ENCODE peak calls at places on chromosomes 4 and X, in ten cellular contexts. Z is epithelial cell of prostate; B is mammary epithelial cell; X is CD4-positive, alpha-beta T cell; I is breast epithelium; O is CD4-positive, alpha-beta memory T cell; E is A549; W is Karpas-422; Q is GM23248; T is CD8-positive, alpha-beta T cell. G is an unnamed sample.

GRCh38 chrX:123626962-123627361 is 105.9 kb downstream of the THOC2 start:
- DNase-seq in Z (no peak), B (peak), X (no peak), I (no peak), O (no peak), E (no peak), W (no peak), Q (peak), T (no peak), G (no peak)

GRCh38 chr4:42673084-42673429 is 16.2 kb upstream of the ATP8A1 start:
- DNase-seq in Z (no peak), B (peak), X (no peak), I (no peak), O (no peak), E (no peak), W (no peak), Q (peak), T (peak), G (no peak)

GRCh38 chrX:150211988-150212387 is 151.1 kb upstream of the MAMLD1 start:
- DNase-seq in Z (no peak), B (peak), X (no peak), I (no peak), O (no peak), E (no peak), W (no peak), Q (peak), T (no peak), G (no peak)

GRCh38 chrX:11272863-11273262 is 20.4 kb upstream of the AMELX start:
- DNase-seq in Z (no peak), B (no peak), X (no peak), I (no peak), O (no peak), E (no peak), W (no peak), Q (no peak), T (no peak), G (no peak)

GRCh38 chr4:5566991-5567390 is 141.4 kb downstream of the EVC2 start:
- DNase-seq in Z (no peak), B (no peak), X (no peak), I (no peak), O (no peak), E (no peak), W (no peak), Q (no peak), T (no peak), G (no peak)

GRCh38 chr4:56505269-56506109 is at the start of gene ARL9:
- DNase-seq in Z (no peak), B (peak), X (peak), I (no peak), O (peak), E (no peak), W (no peak), Q (peak), T (peak), G (no peak)

GRCh38 chrX:114006664-114007063 is 577.2 kb upstream of the HTR2C start:
- DNase-seq in Z (no peak), B (no peak), X (no peak), I (no peak), O (no peak), E (no peak), W (no peak), Q (no peak), T (no peak), G (no peak)

GRCh38 chr4:52263612-52264011 is 212.5 kb downstream of the SPATA18 start:
- DNase-seq in Z (peak), B (peak), X (no peak), I (no peak), O (no peak), E (no peak), W (no peak), Q (peak), T (no peak), G (no peak)

GRCh38 chrX:9646471-9647038 is 119.1 kb downstream of the GPR143 start:
- DNase-seq in Z (no peak), B (no peak), X (no peak), I (no peak), O (no peak), E (no peak), W (no peak), Q (no peak), T (no peak), G (no peak)

GRCh38 chrX:150990910-150991309 is 7.8 kb downstream of the HMGB3 start:
- DNase-seq in Z (no peak), B (no peak), X (no peak), I (no peak), O (no peak), E (no peak), W (no peak), Q (no peak), T (no peak), G (no peak)

GRCh38 chr4:120691106-120691505 is 231.4 kb downstream of the PRDM5 start:
- DNase-seq in Z (no peak), B (no peak), X (no peak), I (no peak), O (no peak), E (no peak), W (no peak), Q (peak), T (no peak), G (no peak)

GRCh38 chr4:26127001-26127400 is 193.8 kb upstream of the RBPJ start:
- DNase-seq in Z (no peak), B (no peak), X (no peak), I (no peak), O (no peak), E (no peak), W (no peak), Q (no peak), T (no peak), G (no peak)

GRCh38 chrX:56313308-56313707 is 81.2 kb downstream of the KLF8 start:
- DNase-seq in Z (peak), B (peak), X (no peak), I (no peak), O (no peak), E (no peak), W (no peak), Q (no peak), T (no peak), G (no peak)

GRCh38 chr4:139642364-139642763 is 23.3 kb upstream of the MGST2 start:
- DNase-seq in Z (no peak), B (peak), X (no peak), I (no peak), O (no peak), E (no peak), W (no peak), Q (peak), T (no peak), G (no peak)

GRCh38 chr4:183576701-183577100 is 71.8 kb downstream of the ING2 start:
- DNase-seq in Z (no peak), B (no peak), X (no peak), I (no peak), O (no peak), E (no peak), W (no peak), Q (peak), T (no peak), G (no peak)

GRCh38 chrX:13732246-13733067 is 2.0 kb downstream of the TRAPPC2 start:
- DNase-seq in Z (no peak), B (no peak), X (no peak), I (no peak), O (no peak), E (no peak), W (peak), Q (peak), T (no peak), G (no peak)

GRCh38 chr4:126051709-126052424 is 737.1 kb downstream of the FAT4 start:
- DNase-seq in Z (no peak), B (peak), X (no peak), I (no peak), O (no peak), E (no peak), W (no peak), Q (peak), T (no peak), G (no peak)

GRCh38 chr4:1395941-1396805 is 10.1 kb downstream of the NKX1-1 start:
- DNase-seq in Z (no peak), B (no peak), X (no peak), I (no peak), O (no peak), E (no peak), W (no peak), Q (no peak), T (no peak), G (no peak)

GRCh38 chr4:38275331-38275821 is 315.2 kb downstream of the PTTG2 start:
- DNase-seq in Z (peak), B (peak), X (no peak), I (no peak), O (no peak), E (no peak), W (no peak), Q (no peak), T (no peak), G (no peak)

GRCh38 chr4:187617117-187617516 is 378.5 kb upstream of the ZFP42 start:
- DNase-seq in Z (no peak), B (no peak), X (no peak), I (no peak), O (no peak), E (no peak), W (no peak), Q (peak), T (no peak), G (no peak)

GRCh38 chr4:4673070-4673469 is 131.2 kb upstream of the STX18 start:
- DNase-seq in Z (no peak), B (no peak), X (no peak), I (no peak), O (no peak), E (peak), W (peak), Q (peak), T (no peak), G (no peak)

GRCh38 chr4:168566736-168567135 is 69.9 kb downstream of the PALLD start:
- DNase-seq in Z (no peak), B (no peak), X (no peak), I (no peak), O (no peak), E (no peak), W (no peak), Q (no peak), T (no peak), G (no peak)

GRCh38 chr4:46844325-46844917 is 64.6 kb downstream of the COX7B2 start:
- DNase-seq in Z (no peak), B (peak), X (no peak), I (no peak), O (peak), E (peak), W (peak), Q (peak), T (peak), G (no peak)

GRCh38 chrX:73855546-73855945 is 292.5 kb downstream of the CHIC1 start:
- DNase-seq in Z (no peak), B (peak), X (peak), I (peak), O (peak), E (peak), W (peak), Q (peak), T (peak), G (no peak)

GRCh38 chr4:45317276-45317675 is 590.9 kb upstream of the GNPDA2 start:
- DNase-seq in Z (no peak), B (peak), X (no peak), I (no peak), O (no peak), E (no peak), W (no peak), Q (peak), T (no peak), G (no peak)

GRCh38 chr4:167100120-167100519 is 134.2 kb downstream of the SPOCK3 start:
- DNase-seq in Z (peak), B (peak), X (no peak), I (no peak), O (no peak), E (no peak), W (no peak), Q (peak), T (no peak), G (no peak)

GRCh38 chrX:22063284-22063683 is 31.2 kb downstream of the PHEX start:
- DNase-seq in Z (no peak), B (peak), X (no peak), I (no peak), O (no peak), E (no peak), W (peak), Q (no peak), T (no peak), G (no peak)

GRCh38 chrX:69362354-69362753 is 141.8 kb upstream of the NALF2 start:
- DNase-seq in Z (no peak), B (no peak), X (no peak), I (no peak), O (no peak), E (no peak), W (no peak), Q (peak), T (no peak), G (no peak)

GRCh38 chrX:124232523-124233201 is 99.8 kb upstream of the TEX13D start:
- DNase-seq in Z (peak), B (peak), X (no peak), I (no peak), O (no peak), E (no peak), W (no peak), Q (no peak), T (no peak), G (no peak)

GRCh38 chr4:74104145-74104544 is 5.2 kb upstream of the CXCL2 start:
- DNase-seq in Z (no peak), B (no peak), X (no peak), I (no peak), O (no peak), E (no peak), W (no peak), Q (no peak), T (no peak), G (no peak)

GRCh38 chr4:94463771-94464170 is 12.0 kb downstream of the PDLIM5 start:
- DNase-seq in Z (no peak), B (peak), X (no peak), I (no peak), O (no peak), E (no peak), W (no peak), Q (peak), T (no peak), G (no peak)

GRCh38 chr4:21304061-21304541 is 603.8 kb downstream of the PACRGL start:
- DNase-seq in Z (no peak), B (no peak), X (no peak), I (no peak), O (no peak), E (no peak), W (no peak), Q (peak), T (no peak), G (no peak)

GRCh38 chrX:70998402-70999027 is 67.6 kb upstream of the SLC7A3 start:
- DNase-seq in Z (peak), B (peak), X (peak), I (peak), O (no peak), E (no peak), W (peak), Q (peak), T (peak), G (no peak)

GRCh38 chrX:2552621-2553297 is 52.0 kb upstream of the DHRSX start:
- DNase-seq in Z (no peak), B (peak), X (no peak), I (no peak), O (no peak), E (peak), W (no peak), Q (peak), T (no peak), G (no peak)

GRCh38 chr4:10144971-10145370 is 28.4 kb upstream of the WDR1 start:
- DNase-seq in Z (no peak), B (no peak), X (no peak), I (no peak), O (no peak), E (no peak), W (no peak), Q (no peak), T (no peak), G (no peak)

GRCh38 chr4:52407545-52407944 is 251.6 kb downstream of the USP46 start:
- DNase-seq in Z (no peak), B (peak), X (no peak), I (no peak), O (no peak), E (no peak), W (peak), Q (no peak), T (no peak), G (no peak)

GRCh38 chr4:52037730-52038108 is 380 bp downstream of the SGCB start:
- DNase-seq in Z (no peak), B (peak), X (no peak), I (no peak), O (no peak), E (peak), W (peak), Q (peak), T (no peak), G (no peak)

DNA sequence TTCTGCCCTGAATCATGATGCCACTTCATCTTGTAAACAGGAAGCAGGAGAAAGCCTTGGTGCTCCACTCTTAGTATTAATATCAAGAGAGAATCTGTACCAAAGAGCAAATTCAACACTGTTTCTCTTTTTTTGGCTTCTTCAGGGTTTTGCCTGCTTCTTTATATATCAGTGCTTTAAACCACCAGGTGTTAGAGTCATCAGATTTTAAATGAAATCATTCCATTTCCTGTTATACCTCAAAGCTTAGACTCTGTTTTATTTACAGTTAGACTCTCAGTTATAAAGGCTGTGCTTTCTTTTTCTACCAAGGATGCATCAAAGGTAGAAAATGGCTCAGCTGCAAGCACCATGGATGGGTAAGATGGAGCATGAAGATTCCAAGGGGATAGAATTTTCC is 350.9 kb downstream of the CAMK2D start:
- DNase-seq in Z (no peak), B (no peak), X (no peak), I (no peak), O (no peak), E (no peak), W (peak), Q (no peak), T (no peak), G (no peak)
- H3K27ac ChIP-seq in Z (no peak), B (no peak), X (no peak), I (no peak), O (no peak), E (no peak), W (no peak), Q (no peak), T (no peak), G (no peak)

DNA sequence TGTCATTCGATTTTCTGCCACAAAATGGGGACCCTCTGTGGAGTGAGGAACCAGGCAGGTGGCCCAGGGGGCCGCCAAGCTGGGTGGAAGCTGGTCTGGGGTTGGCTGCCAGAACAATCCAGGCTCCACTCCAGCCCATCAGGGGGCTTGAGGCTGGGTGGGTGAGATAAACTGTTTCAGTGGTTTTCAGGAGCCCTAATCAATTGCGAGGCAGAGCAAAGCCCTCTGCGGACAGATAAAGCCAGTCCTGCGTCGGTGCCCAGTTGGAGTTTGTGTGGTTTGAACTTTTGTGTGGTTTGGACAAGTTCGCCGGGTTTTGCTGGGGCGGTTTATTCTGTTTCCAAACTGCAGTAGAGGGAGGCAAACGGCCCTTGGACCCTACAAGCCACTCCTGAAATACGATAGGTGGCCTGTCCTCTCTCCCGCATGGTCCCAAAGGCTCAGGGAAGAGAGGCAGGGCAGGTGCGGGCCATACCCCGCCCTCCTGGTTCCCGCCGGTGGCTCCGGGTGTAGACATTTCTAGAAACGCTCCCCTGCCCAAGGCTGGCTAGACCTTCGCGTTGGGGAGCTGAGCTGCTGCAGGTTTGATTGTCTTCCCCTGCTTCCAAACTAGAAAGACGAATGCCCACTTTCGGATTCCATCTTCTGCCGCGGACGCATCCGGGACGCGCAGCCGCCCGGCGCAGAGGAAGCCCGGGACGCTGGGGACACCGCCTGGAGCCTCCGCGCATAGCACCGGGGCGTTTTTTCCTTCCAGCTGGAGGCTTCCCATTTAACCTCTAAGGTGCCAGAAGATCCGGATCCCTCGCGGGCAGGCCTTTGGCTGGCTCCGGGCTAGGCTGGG is 169.0 kb upstream of the BCOR start:
- DNase-seq in Z (no peak), B (peak), X (peak), I (peak), O (peak), E (peak), W (no peak), Q (peak), T (peak), G (no peak)
- H3K27ac ChIP-seq in Z (no peak), B (no peak), X (no peak), I (peak), O (no peak), E (peak), W (no peak), Q (no peak), T (no peak), G (peak)

GRCh38 chrX:34778961-34779360 is 121.9 kb upstream of the TMEM47 start:
- DNase-seq in Z (no peak), B (peak), X (no peak), I (no peak), O (no peak), E (no peak), W (no peak), Q (peak), T (no peak), G (no peak)
- H3K27ac ChIP-seq in Z (no peak), B (no peak), X (no peak), I (no peak), O (no peak), E (no peak), W (no peak), Q (peak), T (no peak), G (no peak)

GRCh38 chr4:17476811-17477210 is 35.1 kb downstream of the QDPR start:
- DNase-seq in Z (no peak), B (no peak), X (no peak), I (no peak), O (no peak), E (no peak), W (no peak), Q (no peak), T (no peak), G (no peak)
- H3K27ac ChIP-seq in Z (no peak), B (no peak), X (no peak), I (no peak), O (no peak), E (no peak), W (no peak), Q (no peak), T (no peak), G (no peak)

DNA sequence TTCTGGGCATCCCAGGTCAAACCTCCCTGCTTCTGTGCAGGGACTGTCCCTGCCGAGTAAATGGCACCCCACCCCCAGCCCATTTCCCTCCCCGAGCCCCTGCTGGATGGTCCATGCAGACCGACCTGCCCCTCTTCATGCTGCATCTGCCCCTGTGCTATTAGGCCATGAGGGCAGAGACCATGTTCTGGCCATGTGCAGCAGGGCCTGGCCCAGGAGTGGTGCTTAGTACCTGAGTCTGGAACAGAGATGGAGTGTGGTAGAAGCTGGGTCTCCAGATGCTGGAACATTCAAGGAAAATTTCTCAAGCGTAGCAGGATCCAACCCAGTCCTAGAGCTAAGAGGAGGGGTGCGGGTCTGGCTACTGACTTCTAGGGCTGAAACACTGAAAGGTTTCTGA is 15.3 kb upstream of the UBA1 start:
- DNase-seq in Z (no peak), B (no peak), X (no peak), I (no peak), O (no peak), E (no peak), W (no peak), Q (no peak), T (no peak), G (no peak)
- H3K27ac ChIP-seq in Z (peak), B (peak), X (no peak), I (peak), O (no peak), E (no peak), W (no peak), Q (no peak), T (no peak), G (no peak)

GRCh38 chr4:8316911-8317351 is 47.4 kb downstream of the HTRA3 start:
- DNase-seq in Z (no peak), B (no peak), X (no peak), I (no peak), O (no peak), E (no peak), W (no peak), Q (no peak), T (no peak), G (no peak)
- H3K27ac ChIP-seq in Z (no peak), B (no peak), X (no peak), I (no peak), O (no peak), E (peak), W (no peak), Q (no peak), T (no peak), G (no peak)

G was measured in esophagus squamous epithelium.